ENCODE peak calls at places on chromosomes 5 and 9, in five cellular contexts. O is GM20000, J is tibial artery, Y is LHCN-M2, V is colonic mucosa. W is an unnamed sample.

GRCh38 chr9:90141723-90142122 is 500.9 kb downstream of the DIRAS2 start:
- DNase-seq in O (peak), J (no peak), Y (peak), V (no peak), W (no peak)

GRCh38 chr5:43007911-43008368 is 32.2 kb downstream of the ANXA2R start:
- DNase-seq in O (peak), J (peak), Y (peak), V (peak), W (peak)

GRCh38 chr5:102152906-102153787 is 142.9 kb downstream of the SLCO4C1 start:
- DNase-seq in O (peak), J (no peak), Y (no peak), V (peak), W (no peak)

GRCh38 chr5:110651507-110651906 is 75.0 kb downstream of the TMEM232 start:
- DNase-seq in O (no peak), J (no peak), Y (peak), V (no peak), W (no peak)

GRCh38 chr9:129320575-129321311 is 142.7 kb upstream of the IER5L start:
- DNase-seq in O (peak), J (peak), Y (peak), V (no peak), W (peak)

GRCh38 chr9:75432386-75432785 is 344.1 kb downstream of the OSTF1 start:
- DNase-seq in O (no peak), J (peak), Y (peak), V (no peak), W (no peak)

GRCh38 chr5:147869112-147869511 is 9.4 kb upstream of the SCGB3A2 start:
- DNase-seq in O (no peak), J (no peak), Y (no peak), V (no peak), W (no peak)

GRCh38 chr5:56170557-56170956 is 62.6 kb downstream of the ANKRD55 start:
- DNase-seq in O (no peak), J (peak), Y (peak), V (no peak), W (no peak)

GRCh38 chr5:111680737-111681413 is 76.1 kb downstream of the NREP start:
- DNase-seq in O (no peak), J (peak), Y (peak), V (peak), W (no peak)

GRCh38 chr9:20831028-20831427 is 147.0 kb downstream of the FOCAD start:
- DNase-seq in O (no peak), J (no peak), Y (no peak), V (no peak), W (no peak)

GRCh38 chr5:77864997-77865396 is 88.9 kb upstream of the TBCA start:
- DNase-seq in O (no peak), J (no peak), Y (no peak), V (no peak), W (no peak)

GRCh38 chr9:95023217-95024003 is 294.1 kb downstream of the FANCC start:
- DNase-seq in O (no peak), J (no peak), Y (peak), V (no peak), W (no peak)

GRCh38 chr5:78320461-78320860 is 26.0 kb upstream of the AP3B1 start:
- DNase-seq in O (peak), J (no peak), Y (peak), V (no peak), W (no peak)

GRCh38 chr9:135076143-135076875 is 11.2 kb upstream of the OLFM1 start:
- DNase-seq in O (no peak), J (no peak), Y (no peak), V (no peak), W (no peak)

GRCh38 chr9:116543731-116544400 is 143.2 kb upstream of the TRIM32 start:
- DNase-seq in O (no peak), J (no peak), Y (peak), V (no peak), W (no peak)

GRCh38 chr9:117783828-117784227 is 79.6 kb downstream of the TLR4 start:
- DNase-seq in O (peak), J (no peak), Y (no peak), V (peak), W (no peak)

GRCh38 chr9:70589571-70590263 is 175.3 kb upstream of the KLF9 start:
- DNase-seq in O (no peak), J (peak), Y (peak), V (no peak), W (no peak)

GRCh38 chr5:157827429-157827828 is 31.5 kb downstream of the CLINT1 start:
- DNase-seq in O (no peak), J (no peak), Y (peak), V (no peak), W (no peak)

GRCh38 chr9:129319938-129320481 is 141.9 kb upstream of the IER5L start:
- DNase-seq in O (no peak), J (peak), Y (no peak), V (peak), W (no peak)

GRCh38 chr5:172887735-172888134 is 53.7 kb downstream of the ERGIC1 start:
- DNase-seq in O (no peak), J (no peak), Y (no peak), V (no peak), W (no peak)

GRCh38 chr9:34997375-34997774 is 7.8 kb downstream of the DNAJB5 start:
- DNase-seq in O (no peak), J (no peak), Y (no peak), V (no peak), W (no peak)

GRCh38 chr9:121880343-121880742 is 212.8 kb downstream of the TTLL11 start:
- DNase-seq in O (no peak), J (no peak), Y (no peak), V (no peak), W (no peak)

GRCh38 chr9:16341176-16341575 is 529.3 kb downstream of the BNC2 start:
- DNase-seq in O (no peak), J (no peak), Y (no peak), V (no peak), W (no peak)

GRCh38 chr5:136164226-136164625 is 28.7 kb downstream of the SMIM32 start:
- DNase-seq in O (no peak), J (no peak), Y (no peak), V (no peak), W (no peak)

GRCh38 chr5:83628360-83628759 is 92.3 kb downstream of the HAPLN1 start:
- DNase-seq in O (no peak), J (no peak), Y (no peak), V (no peak), W (no peak)

GRCh38 chr9:115109486-115109885 is 8.5 kb downstream of the TNC start:
- DNase-seq in O (no peak), J (no peak), Y (peak), V (no peak), W (no peak)

GRCh38 chr5:98773464-98774191 is at the start of gene RGMB:
- DNase-seq in O (peak), J (peak), Y (peak), V (peak), W (peak)

GRCh38 chr5:179322071-179323025 is 22.9 kb downstream of the ADAMTS2 start:
- DNase-seq in O (no peak), J (peak), Y (no peak), V (no peak), W (no peak)

GRCh38 chr5:88667187-88668141 is 215.5 kb downstream of the MEF2C start:
- DNase-seq in O (no peak), J (no peak), Y (no peak), V (no peak), W (no peak)

GRCh38 chr9:132410642-132411041 is 631 bp downstream of the CFAP77 start:
- DNase-seq in O (no peak), J (no peak), Y (no peak), V (no peak), W (no peak)

GRCh38 chr9:134594376-134594941 is 47.1 kb upstream of the COL5A1 start:
- DNase-seq in O (no peak), J (no peak), Y (no peak), V (peak), W (no peak)

GRCh38 chr5:39376293-39376714 is 12.0 kb upstream of the C9 start:
- DNase-seq in O (peak), J (no peak), Y (peak), V (peak), W (no peak)

GRCh38 chr5:5331838-5332237 is 90.6 kb upstream of the ICE1 start:
- DNase-seq in O (no peak), J (no peak), Y (no peak), V (no peak), W (no peak)

GRCh38 chr9:111232997-111233790 is 96.8 kb downstream of the OR2K2 start:
- DNase-seq in O (no peak), J (no peak), Y (peak), V (no peak), W (no peak)

GRCh38 chr5:148969291-148969690 is 93.6 kb downstream of the SH3TC2 start:
- DNase-seq in O (no peak), J (no peak), Y (peak), V (no peak), W (no peak)

GRCh38 chr9:69047331-69047730 is 11.8 kb downstream of the FXN start:
- DNase-seq in O (no peak), J (no peak), Y (no peak), V (no peak), W (no peak)

GRCh38 chr9:137851516-137852217 is 25.9 kb upstream of the CACNA1B start:
- DNase-seq in O (no peak), J (no peak), Y (no peak), V (no peak), W (no peak)

GRCh38 chr5:112420111-112420864 is 1.2 kb upstream of the EPB41L4A start:
- DNase-seq in O (peak), J (peak), Y (peak), V (peak), W (no peak)

GRCh38 chr5:122292357-122292756 is 19.7 kb upstream of the SNCAIP start:
- DNase-seq in O (no peak), J (no peak), Y (no peak), V (no peak), W (no peak)

W was measured in T-helper 22 cell.